ENCODE peak calls at places on chromosomes 1 and 21, in ten cellular contexts. Z is HFF-Myc, D is fibroblast of lung, J is astrocyte of the spinal cord, X is IMR-90, C is tibial nerve, U is adipocyte, K is fibroblast of pulmonary artery, A is OCI-LY7, M is NT2/D1. N is an unnamed sample.

GRCh38 chr1:169941982-169942830 is 48.5 kb upstream of the SCYL3 start:
- DNase-seq in D (peak; percentile 54), Z (peak; percentile 65), A (no peak), X (peak; percentile 46), U (peak; percentile 68), C (no peak), M (no peak), J (peak; percentile 81), K (peak; percentile 21), N (no peak)

GRCh38 chr1:205077158-205077933 is 6.9 kb downstream of the TMEM81 start:
- DNase-seq in M (no peak), Z (no peak), K (peak; percentile 4), U (peak; percentile 28), J (no peak), A (no peak), X (no peak), D (no peak), C (no peak), N (no peak)

GRCh38 chr1:59446257-59446901 is 149.5 kb downstream of the FGGY start:
- DNase-seq in D (peak; percentile 89), X (peak; percentile 86), C (no peak), Z (no peak), U (peak; percentile 78), K (peak; percentile 78), J (peak; percentile 86), A (no peak), M (no peak), N (peak; percentile 96)

GRCh38 chr1:34983700-34984355 is 1.3 kb downstream of the TMEM35B start:
- DNase-seq in C (no peak), D (no peak), J (no peak), K (peak; percentile 23), X (peak; percentile 17), M (no peak), U (no peak), A (peak; percentile 4), Z (no peak), N (no peak)

GRCh38 chr1:2557146-2558029 is 1.2 kb downstream of the TNFRSF14 start:
- DNase-seq in X (no peak), M (no peak), C (no peak), Z (no peak), U (no peak), D (no peak), J (no peak), K (no peak), A (no peak), N (no peak)

GRCh38 chr1:12153181-12153785 is 13.5 kb upstream of the TNFRSF1B start:
- DNase-seq in K (peak; percentile 64), M (no peak), D (peak; percentile 81), A (peak; percentile 35), Z (no peak), X (peak; percentile 88), U (peak; percentile 90), C (peak; percentile 69), J (peak; percentile 67), N (peak; percentile 56)

GRCh38 chr1:22880174-22880601 is 92.5 kb downstream of the LACTBL1 start:
- DNase-seq in D (no peak), M (no peak), X (peak; percentile 70), K (peak; percentile 49), A (no peak), U (peak; percentile 30), J (peak; percentile 74), Z (no peak), C (no peak), N (no peak)

GRCh38 chr1:224393331-224393730 is 36.7 kb downstream of the CNIH4 start:
- DNase-seq in D (no peak), J (no peak), U (no peak), K (no peak), X (no peak), C (no peak), M (no peak), A (no peak), Z (no peak), N (no peak)

GRCh38 chr1:67832737-67833594 is at the start of gene GNG12:
- DNase-seq in Z (no peak), D (peak; percentile 77), J (peak; percentile 76), M (peak; percentile 78), X (peak; percentile 73), A (no peak), C (peak; percentile 47), U (peak; percentile 89), K (peak; percentile 71), N (peak; percentile 47)

GRCh38 chr1:68175621-68176398 is 56.5 kb downstream of the WLS start:
- DNase-seq in M (no peak), D (peak; percentile 55), A (no peak), K (peak; percentile 53), J (peak; percentile 38), C (no peak), U (peak; percentile 37), X (peak; percentile 32), Z (no peak), N (no peak)

GRCh38 chr1:51630922-51631321 is 14.0 kb downstream of the OSBPL9 start:
- DNase-seq in A (no peak), K (no peak), J (no peak), C (no peak), U (no peak), X (no peak), D (no peak), M (no peak), Z (no peak), N (no peak)

GRCh38 chr1:190001187-190001586 is 476.5 kb downstream of the BRINP3 start:
- DNase-seq in Z (no peak), X (peak; percentile 47), C (no peak), K (peak; percentile 23), J (peak; percentile 45), U (no peak), A (no peak), M (no peak), D (peak; percentile 52), N (peak; percentile 34)

GRCh38 chr1:62689524-62689923 is 1.3 kb upstream of the DOCK7 start:
- DNase-seq in J (peak; percentile 61), K (peak; percentile 62), M (no peak), A (no peak), D (peak; percentile 82), U (peak; percentile 74), C (no peak), Z (peak; percentile 66), X (peak; percentile 91), N (no peak)

GRCh38 chr1:93047585-93047984 is 31.5 kb upstream of the MTF2 start:
- DNase-seq in X (no peak), C (no peak), Z (no peak), K (no peak), M (no peak), U (no peak), A (no peak), J (no peak), D (no peak), N (no peak)

GRCh38 chr1:71242239-71242638 is 161.4 kb upstream of the ZRANB2 start:
- DNase-seq in Z (no peak), K (no peak), D (peak; percentile 67), U (peak; percentile 67), J (no peak), X (peak; percentile 10), C (no peak), M (no peak), A (no peak), N (no peak)

GRCh38 chr1:201050515-201051277 is 27.2 kb upstream of the KIF21B start:
- DNase-seq in D (peak; percentile 6), J (no peak), A (no peak), U (peak; percentile 40), X (peak; percentile 43), Z (no peak), K (no peak), C (no peak), M (no peak), N (no peak)

GRCh38 chr21:33373451-33373850 is 29.8 kb upstream of the IFNGR2 start:
- DNase-seq in M (no peak), U (no peak), K (no peak), Z (no peak), X (no peak), D (no peak), A (no peak), C (no peak), J (no peak), N (no peak)

GRCh38 chr1:210231846-210232523 is 611 bp upstream of the SERTAD4 start:
- DNase-seq in A (no peak), J (peak; percentile 71), K (peak; percentile 65), D (peak; percentile 20), M (no peak), X (no peak), Z (peak; percentile 59), C (no peak), U (peak; percentile 88), N (no peak)
- H3K4me3 ChIP-seq in A (no peak overlapping the region), J (peak overlapping the region; percentile 80), K (peak overlapping the region; percentile 47), D (peak overlapping the region; percentile 61), M (peak overlapping the region; percentile 36), X (no peak overlapping the region), Z (peak overlapping the region; percentile 74), C (peak overlapping the region; percentile 49), U (no peak overlapping the region), N (peak overlapping the region; percentile 47)

GRCh38 chr1:23910553-23911246 is 2.5 kb downstream of the CNR2 start:
- DNase-seq in A (peak; percentile 79), D (no peak), J (no peak), M (no peak), C (no peak), K (no peak), U (no peak), Z (no peak), X (no peak), N (no peak)
- H3K4me3 ChIP-seq in A (peak overlapping the region; percentile 76), D (no peak overlapping the region), J (no peak overlapping the region), M (no peak overlapping the region), C (no peak overlapping the region), K (no peak overlapping the region), U (no peak overlapping the region), Z (no peak overlapping the region), X (no peak overlapping the region), N (no peak overlapping the region)

GRCh38 chr21:43723648-43724047 is 4.7 kb downstream of the PDXK start:
- DNase-seq in M (no peak), A (no peak), Z (no peak), X (no peak), C (no peak), D (no peak), U (no peak), K (no peak), J (no peak), N (no peak)

GRCh38 chr21:43720539-43721224 is 1.8 kb downstream of the PDXK start:
- DNase-seq in K (no peak), D (no peak), A (no peak), C (no peak), M (no peak), X (no peak), J (no peak), Z (no peak), U (no peak), N (no peak)

GRCh38 chr21:43721225-43721605 is 2.3 kb downstream of the PDXK start:
- DNase-seq in U (peak; percentile 33), K (no peak), Z (no peak), D (no peak), C (no peak), J (no peak), X (no peak), M (no peak), A (no peak), N (no peak)

GRCh38 chr21:43719748-43720538 is 1.0 kb downstream of the PDXK start:
- DNase-seq in X (no peak), K (no peak), D (no peak), Z (no peak), A (peak; percentile 52), J (no peak), U (peak; percentile 64), M (no peak), C (no peak), N (no peak)

GRCh38 chr21:43721939-43722338 is 3.0 kb downstream of the PDXK start:
- DNase-seq in D (no peak), X (no peak), M (no peak), J (no peak), Z (no peak), A (no peak), K (no peak), C (no peak), U (no peak), N (no peak)
- H3K4me3 ChIP-seq in D (no peak overlapping the region), X (no peak overlapping the region), M (no peak overlapping the region), J (no peak overlapping the region), Z (no peak overlapping the region), A (no peak overlapping the region), K (no peak overlapping the region), C (no peak overlapping the region), U (peak overlapping the region; percentile 97), N (no peak overlapping the region)

GRCh38 chr1:187411118-187411517 is 582.4 kb downstream of the PLA2G4A start:
- DNase-seq in K (no peak), J (no peak), U (no peak), C (no peak), D (no peak), A (no peak), X (no peak), Z (no peak), M (no peak), N (no peak)
- H3K4me3 ChIP-seq in K (no peak overlapping the region), J (no peak overlapping the region), U (no peak overlapping the region), C (no peak overlapping the region), D (no peak overlapping the region), A (no peak overlapping the region), X (no peak overlapping the region), Z (no peak overlapping the region), M (no peak overlapping the region), N (no peak overlapping the region)